ENCODE peak calls at places on chromosomes 1 and 21, in five cellular contexts. N is kidney tubule cell, V is HFFc6, R is nephron progenitor cell, G is NCI-H510A treated with DMSO at 0.1 percent for 48 hours. B is an unnamed sample.

GRCh38 chr21:45282283-45283018 is 5.2 kb downstream of the POFUT2 start:
- DNase-seq in N (no peak), V (no peak), R (no peak), G (no peak), B (no peak)

GRCh38 chr21:35649186-35649585 is 411.1 kb downstream of the SETD4 start:
- DNase-seq in N (peak; percentile 51), V (peak; percentile 50), R (no peak), G (peak; percentile 63), B (peak; percentile 75)

GRCh38 chr1:99858881-99859280 is 8.7 kb downstream of the AGL start:
- DNase-seq in N (no peak), V (no peak), R (no peak), G (no peak), B (no peak)

GRCh38 chr1:150808134-150808533 is at the start of gene CTSK:
- DNase-seq in N (no peak), V (no peak), R (no peak), G (no peak), B (peak; percentile 56)

GRCh38 chr1:230917284-230918135 is 49.2 kb upstream of the C1orf198 start:
- DNase-seq in N (peak; percentile 75), V (peak; percentile 46), R (peak; percentile 76), G (peak; percentile 58), B (peak; percentile 77)

GRCh38 chr1:56527548-56528302 is 51.6 kb downstream of the PLPP3 start:
- DNase-seq in N (no peak), V (no peak), R (no peak), G (no peak), B (peak; percentile 48)

GRCh38 chr1:84675106-84675505 is 15.2 kb downstream of the SSX2IP start:
- DNase-seq in N (peak; percentile 37), V (peak; percentile 36), R (no peak), G (no peak), B (no peak)

GRCh38 chr1:211609120-211610024 is 30.4 kb upstream of the SLC30A1 start:
- DNase-seq in N (no peak), V (no peak), R (no peak), G (no peak), B (no peak)

GRCh38 chr1:215863796-215864195 is 296.7 kb downstream of the KCTD3 start:
- DNase-seq in N (no peak), V (no peak), R (no peak), G (no peak), B (no peak)

GRCh38 chr1:43366179-43366578 is 1.6 kb downstream of the ELOVL1 start:
- DNase-seq in N (peak; percentile 71), V (no peak), R (no peak), G (peak; percentile 98), B (no peak)

GRCh38 chr1:40384413-40384762 is 10.9 kb downstream of the SMAP2 start:
- DNase-seq in N (no peak), V (no peak), R (no peak), G (no peak), B (no peak)

GRCh38 chr1:225653463-225654276 is 747 bp upstream of the ENAH start:
- DNase-seq in N (peak; percentile 77), V (peak; percentile 54), R (peak; percentile 63), G (peak; percentile 79), B (peak; percentile 59)

GRCh38 chr21:18384771-18385170 is 18.8 kb downstream of the TMPRSS15 start:
- DNase-seq in N (peak; percentile 25), V (no peak), R (no peak), G (no peak), B (no peak)

GRCh38 chr1:2300004-2300771 is 72.1 kb downstream of the SKI start:
- DNase-seq in N (no peak), V (no peak), R (no peak), G (no peak), B (no peak)

GRCh38 chr21:41605178-41605933 is 97.4 kb upstream of the TMPRSS2 start:
- DNase-seq in N (no peak), V (no peak), R (peak; percentile 32), G (peak; percentile 83), B (no peak)

GRCh38 chr1:1434131-1434811 is 1.2 kb upstream of the VWA1 start:
- DNase-seq in N (no peak), V (no peak), R (peak; percentile 53), G (peak; percentile 43), B (no peak)

GRCh38 chr1:235270625-235271024 is 57.4 kb downstream of the ARID4B start:
- DNase-seq in N (peak; percentile 17), V (peak; percentile 37), R (no peak), G (no peak), B (peak; percentile 6)

GRCh38 chr1:244011251-244011650 is 39.8 kb upstream of the ZBTB18 start:
- DNase-seq in N (no peak), V (no peak), R (no peak), G (no peak), B (no peak)

GRCh38 chr1:206761369-206761768 is 9.2 kb upstream of the IL19 start:
- DNase-seq in N (no peak), V (no peak), R (no peak), G (no peak), B (no peak)

GRCh38 chr1:201459775-201460174 is 9.2 kb downstream of the PHLDA3 start:
- DNase-seq in N (no peak), V (no peak), R (no peak), G (no peak), B (no peak)

GRCh38 chr1:227428803-227429202 is 110.5 kb upstream of the CDC42BPA start:
- DNase-seq in N (peak; percentile 74), V (peak; percentile 63), R (peak; percentile 32), G (no peak), B (no peak)

GRCh38 chr1:212667223-212668139 is 32.2 kb downstream of the BATF3 start:
- DNase-seq in N (peak; percentile 98), V (peak; percentile 98), R (no peak), G (no peak), B (peak; percentile 93)

GRCh38 chr1:21617126-21617738 is 51.9 kb downstream of the RAP1GAP start:
- DNase-seq in N (no peak), V (no peak), R (no peak), G (no peak), B (no peak)

GRCh38 chr1:226786550-226786949 is 47.5 kb upstream of the ITPKB start:
- DNase-seq in N (no peak), V (no peak), R (no peak), G (no peak), B (no peak)

GRCh38 chr1:236603896-236604217 is 459 bp downstream of the HEATR1 start:
- DNase-seq in N (peak; percentile 26), V (peak; percentile 14), R (no peak), G (no peak), B (peak; percentile 6)

GRCh38 chr1:26597629-26598039 is 68.1 kb downstream of the RPS6KA1 start:
- DNase-seq in N (peak; percentile 55), V (peak; percentile 53), R (no peak), G (peak; percentile 82), B (no peak)

GRCh38 chr1:26686795-26687194 is 9.0 kb upstream of the ARID1A start:
- DNase-seq in N (no peak), V (no peak), R (no peak), G (no peak), B (no peak)

GRCh38 chr1:178774263-178774662 is 49.2 kb downstream of the RALGPS2 start:
- DNase-seq in N (peak; percentile 32), V (no peak), R (no peak), G (peak; percentile 31), B (peak; percentile 37)

GRCh38 chr1:22500058-22500457 is 48.4 kb downstream of the ZBTB40 start:
- DNase-seq in N (no peak), V (no peak), R (no peak), G (no peak), B (no peak)

GRCh38 chr21:31903896-31904295 is 31.1 kb downstream of the HUNK start:
- DNase-seq in N (no peak), V (no peak), R (no peak), G (no peak), B (no peak)

B was measured in foreskin fibroblast.